ENCODE peak calls at places on chromosome 9, in nine cellular contexts. S, X, Y, E, V, O, A, Z and B are unnamed samples.

GRCh38 chr9:134680393-134681060 is 38.9 kb downstream of the COL5A1 start:
- DNase-seq in S (no peak), X (no peak), Y (no peak), E (no peak), V (no peak), O (no peak), A (no peak), Z (no peak), B (no peak)

GRCh38 chr9:90088411-90088810 is 483.6 kb downstream of the GADD45G start:
- DNase-seq in S (no peak), X (no peak), Y (no peak), E (no peak), V (no peak), O (no peak), A (no peak), Z (no peak), B (no peak)

GRCh38 chr9:136482046-136482792 is 621 bp downstream of the SEC16A start:
- DNase-seq in S (no peak), X (no peak), Y (peak), E (peak), V (peak), O (peak), A (no peak), Z (peak), B (peak)

GRCh38 chr9:22044583-22044982 is 35.5 kb upstream of the CDKN2B start:
- DNase-seq in S (no peak), X (no peak), Y (no peak), E (peak), V (peak), O (no peak), A (no peak), Z (no peak), B (no peak)

GRCh38 chr9:106752581-106752980 is 110.4 kb upstream of the ZNF462 start:
- DNase-seq in S (no peak), X (no peak), Y (no peak), E (no peak), V (no peak), O (no peak), A (no peak), Z (no peak), B (no peak)

GRCh38 chr9:5518061-5518936 is 8.0 kb downstream of the PDCD1LG2 start:
- DNase-seq in S (no peak), X (no peak), Y (no peak), E (peak), V (peak), O (no peak), A (no peak), Z (no peak), B (no peak)

GRCh38 chr9:122119166-122119521 is 26.0 kb upstream of the TTLL11 start:
- DNase-seq in S (no peak), X (no peak), Y (no peak), E (no peak), V (no peak), O (no peak), A (no peak), Z (no peak), B (no peak)

GRCh38 chr9:128731093-128731492 is 7.2 kb upstream of the ZDHHC12 start:
- DNase-seq in S (no peak), X (no peak), Y (no peak), E (no peak), V (no peak), O (no peak), A (no peak), Z (no peak), B (no peak)

GRCh38 chr9:31573561-31573960 is 810.9 kb upstream of the ACO1 start:
- DNase-seq in S (no peak), X (no peak), Y (no peak), E (no peak), V (no peak), O (no peak), A (no peak), Z (no peak), B (no peak)

GRCh38 chr9:130227833-130228232 is 37.7 kb upstream of the HMCN2 start:
- DNase-seq in S (no peak), X (no peak), Y (no peak), E (no peak), V (no peak), O (no peak), A (no peak), Z (no peak), B (no peak)

GRCh38 chr9:134413890-134414731 is 87.9 kb downstream of the RXRA start:
- DNase-seq in S (peak), X (no peak), Y (no peak), E (peak), V (peak), O (peak), A (no peak), Z (no peak), B (no peak)

GRCh38 chr9:107540167-107540566 is 50.6 kb upstream of the KLF4 start:
- DNase-seq in S (no peak), X (no peak), Y (no peak), E (no peak), V (no peak), O (no peak), A (no peak), Z (no peak), B (no peak)

GRCh38 chr9:114385412-114386181 is 2.2 kb downstream of the AKNA start:
- DNase-seq in S (no peak), X (peak), Y (peak), E (peak), V (peak), O (peak), A (peak), Z (peak), B (peak)

GRCh38 chr9:3541206-3541605 is 15.4 kb upstream of the RFX3 start:
- DNase-seq in S (no peak), X (no peak), Y (no peak), E (no peak), V (no peak), O (no peak), A (no peak), Z (no peak), B (no peak)

GRCh38 chr9:19020886-19021285 is 12.1 kb downstream of the SAXO1 start:
- DNase-seq in S (no peak), X (no peak), Y (no peak), E (no peak), V (no peak), O (no peak), A (no peak), Z (no peak), B (no peak)

GRCh38 chr9:17829812-17830385 is 251.0 kb downstream of the SH3GL2 start:
- DNase-seq in S (no peak), X (no peak), Y (no peak), E (no peak), V (no peak), O (no peak), A (no peak), Z (no peak), B (no peak)

GRCh38 chr9:133948571-133949485 is 43.3 kb downstream of the VAV2 start:
- DNase-seq in S (no peak), X (no peak), Y (peak), E (no peak), V (no peak), O (peak), A (no peak), Z (no peak), B (no peak)

GRCh38 chr9:81915801-81916505 is 12.3 kb upstream of the SPATA31D4 start:
- DNase-seq in S (no peak), X (no peak), Y (no peak), E (no peak), V (no peak), O (no peak), A (no peak), Z (no peak), B (no peak)

GRCh38 chr9:68555416-68555815 is 14.7 kb upstream of the TMEM252 start:
- DNase-seq in S (no peak), X (no peak), Y (no peak), E (no peak), V (no peak), O (no peak), A (no peak), Z (no peak), B (no peak)

GRCh38 chr9:107488400-107489143 is 997 bp downstream of the KLF4 start:
- DNase-seq in S (peak), X (no peak), Y (no peak), E (no peak), V (peak), O (no peak), A (no peak), Z (no peak), B (no peak)

GRCh38 chr9:134010310-134010709 is 15.0 kb upstream of the BRD3OS start:
- DNase-seq in S (no peak), X (no peak), Y (no peak), E (no peak), V (no peak), O (no peak), A (no peak), Z (no peak), B (no peak)

GRCh38 chr9:125883548-125883947 is 136.4 kb downstream of the PBX3 start:
- DNase-seq in S (no peak), X (no peak), Y (no peak), E (no peak), V (no peak), O (no peak), A (no peak), Z (no peak), B (no peak)

GRCh38 chr9:122788831-122789230 is at the start of gene OR5C1:
- DNase-seq in S (no peak), X (no peak), Y (no peak), E (no peak), V (no peak), O (no peak), A (no peak), Z (no peak), B (no peak)

GRCh38 chr9:16139781-16140180 is 586.9 kb downstream of the CCDC171 start:
- DNase-seq in S (no peak), X (no peak), Y (no peak), E (no peak), V (peak), O (no peak), A (no peak), Z (no peak), B (no peak)

GRCh38 chr9:93908591-93909241 is 46.4 kb downstream of the BARX1 start:
- DNase-seq in S (no peak), X (no peak), Y (no peak), E (no peak), V (no peak), O (no peak), A (no peak), Z (no peak), B (no peak)

GRCh38 chr9:116232425-116233159 is 79.0 kb downstream of the PAPPA start:
- DNase-seq in S (no peak), X (no peak), Y (no peak), E (peak), V (peak), O (peak), A (no peak), Z (no peak), B (no peak)

GRCh38 chr9:108209132-108209700 is 646.6 kb downstream of the ACTL7B start:
- DNase-seq in S (no peak), X (no peak), Y (no peak), E (no peak), V (no peak), O (no peak), A (no peak), Z (no peak), B (no peak)

GRCh38 chr9:124390812-124391658 is 24.2 kb downstream of the PSMB7 start:
- DNase-seq in S (no peak), X (no peak), Y (no peak), E (no peak), V (peak), O (peak), A (no peak), Z (no peak), B (no peak)

GRCh38 chr9:5452286-5452609 is 1.9 kb downstream of the CD274 start:
- DNase-seq in S (no peak), X (no peak), Y (no peak), E (no peak), V (no peak), O (no peak), A (no peak), Z (no peak), B (no peak)

GRCh38 chr9:136093995-136094881 is 851 bp downstream of the NACC2 start:
- DNase-seq in S (peak), X (peak), Y (peak), E (peak), V (peak), O (peak), A (peak), Z (peak), B (peak)

GRCh38 chr9:74920944-74921626 is 31.6 kb downstream of the C9orf40 start:
- DNase-seq in S (no peak), X (no peak), Y (no peak), E (no peak), V (peak), O (no peak), A (no peak), Z (no peak), B (no peak)

GRCh38 chr9:112120471-112120925 is 54.6 kb downstream of the SUSD1 start:
- DNase-seq in S (no peak), X (no peak), Y (no peak), E (no peak), V (no peak), O (no peak), A (no peak), Z (no peak), B (no peak)

GRCh38 chr9:116980582-116980981 is 293.5 kb downstream of the TRIM32 start:
- DNase-seq in S (no peak), X (no peak), Y (no peak), E (no peak), V (no peak), O (no peak), A (no peak), Z (no peak), B (no peak)

GRCh38 chr9:126609191-126609590 is 4.5 kb upstream of the LMX1B start:
- DNase-seq in S (no peak), X (no peak), Y (no peak), E (no peak), V (no peak), O (no peak), A (no peak), Z (no peak), B (no peak)

GRCh38 chr9:129330711-129331279 is 152.7 kb upstream of the IER5L start:
- DNase-seq in S (no peak), X (no peak), Y (no peak), E (peak), V (peak), O (no peak), A (no peak), Z (no peak), B (no peak)

GRCh38 chr9:124342946-124343485 is 72.2 kb downstream of the PSMB7 start:
- DNase-seq in S (peak), X (no peak), Y (no peak), E (peak), V (peak), O (peak), A (no peak), Z (no peak), B (no peak)

GRCh38 chr9:127539982-127540663 is 72.0 kb upstream of the STXBP1 start:
- DNase-seq in S (no peak), X (no peak), Y (peak), E (no peak), V (no peak), O (no peak), A (no peak), Z (no peak), B (no peak)

GRCh38 chr9:20621553-20622329 is 558 bp downstream of the MLLT3 start:
- DNase-seq in S (peak), X (peak), Y (peak), E (peak), V (peak), O (no peak), A (peak), Z (peak), B (peak)

GRCh38 chr9:107007361-107007760 is 144.4 kb downstream of the ZNF462 start:
- DNase-seq in S (no peak), X (no peak), Y (no peak), E (no peak), V (no peak), O (no peak), A (no peak), Z (no peak), B (no peak)

GRCh38 chr9:38119570-38119969 is 50.5 kb upstream of the SHB start:
- DNase-seq in S (no peak), X (no peak), Y (no peak), E (no peak), V (peak), O (no peak), A (no peak), Z (no peak), B (no peak)